ENCODE peak calls at places on chromosomes 7 and 10, in nine cellular contexts. One of them, this sample, is unnamed.

GRCh38 chr10:89158446-89158845 is 48.7 kb downstream of the CH25H start:
- DNase-seq in cardiac fibroblast: no peak
- DNase-seq in GM13977: no peak
- DNase-seq in brain microvascular endothelial cell: no peak
- DNase-seq in HL-60: no peak
- DNase-seq in uterus: no peak
- DNase-seq in H9: no peak
- DNase-seq in transverse colon: no peak
- DNase-seq in endodermal cell: no peak
- DNase-seq in this sample: peak

GRCh38 chr10:73940634-73941221 is 29.8 kb downstream of the PLAU start:
- DNase-seq in endodermal cell: peak
- DNase-seq in brain microvascular endothelial cell: peak
- DNase-seq in HL-60: peak
- DNase-seq in transverse colon: peak
- DNase-seq in GM13977: peak
- DNase-seq in uterus: peak
- DNase-seq in cardiac fibroblast: peak
- DNase-seq in H9: peak
- DNase-seq in this sample: peak

GRCh38 chr7:23662124-23662982 is 17.6 kb upstream of the FAM221A start:
- DNase-seq in brain microvascular endothelial cell: no peak
- DNase-seq in H9: peak
- DNase-seq in endodermal cell: peak
- DNase-seq in transverse colon: no peak
- DNase-seq in HL-60: no peak
- DNase-seq in uterus: no peak
- DNase-seq in cardiac fibroblast: peak
- DNase-seq in GM13977: no peak
- DNase-seq in this sample: no peak

GRCh38 chr7:90455163-90456030 is 14.0 kb upstream of the PTTG1IP2 start:
- DNase-seq in endodermal cell: no peak
- DNase-seq in transverse colon: no peak
- DNase-seq in H9: no peak
- DNase-seq in GM13977: peak
- DNase-seq in uterus: no peak
- DNase-seq in HL-60: peak
- DNase-seq in cardiac fibroblast: peak
- DNase-seq in brain microvascular endothelial cell: peak
- DNase-seq in this sample: peak

GRCh38 chr7:42805601-42806000 is 106.3 kb downstream of the C7orf25 start:
- DNase-seq in HL-60: no peak
- DNase-seq in brain microvascular endothelial cell: no peak
- DNase-seq in transverse colon: no peak
- DNase-seq in cardiac fibroblast: no peak
- DNase-seq in GM13977: no peak
- DNase-seq in uterus: no peak
- DNase-seq in endodermal cell: no peak
- DNase-seq in H9: no peak
- DNase-seq in this sample: no peak

GRCh38 chr7:40306596-40306995 is 171.8 kb downstream of the SUGCT start:
- DNase-seq in H9: no peak
- DNase-seq in transverse colon: no peak
- DNase-seq in cardiac fibroblast: no peak
- DNase-seq in endodermal cell: no peak
- DNase-seq in uterus: no peak
- DNase-seq in HL-60: no peak
- DNase-seq in brain microvascular endothelial cell: peak
- DNase-seq in GM13977: no peak
- DNase-seq in this sample: peak

GRCh38 chr10:13340626-13341370 is 7.3 kb downstream of the SEPHS1 start:
- DNase-seq in H9: no peak
- DNase-seq in HL-60: no peak
- DNase-seq in cardiac fibroblast: no peak
- DNase-seq in uterus: no peak
- DNase-seq in brain microvascular endothelial cell: no peak
- DNase-seq in GM13977: peak
- DNase-seq in transverse colon: peak
- DNase-seq in endodermal cell: no peak
- DNase-seq in this sample: no peak

GRCh38 chr10:122725768-122726167 is 26.1 kb upstream of the C10orf120 start:
- DNase-seq in brain microvascular endothelial cell: no peak
- DNase-seq in GM13977: no peak
- DNase-seq in endodermal cell: peak
- DNase-seq in H9: peak
- DNase-seq in uterus: no peak
- DNase-seq in transverse colon: no peak
- DNase-seq in cardiac fibroblast: no peak
- DNase-seq in HL-60: no peak
- DNase-seq in this sample: no peak

GRCh38 chr10:112115781-112116385 is 67.7 kb downstream of the GPAM start:
- DNase-seq in uterus: no peak
- DNase-seq in H9: peak
- DNase-seq in endodermal cell: peak
- DNase-seq in GM13977: peak
- DNase-seq in cardiac fibroblast: peak
- DNase-seq in HL-60: peak
- DNase-seq in transverse colon: peak
- DNase-seq in brain microvascular endothelial cell: peak
- DNase-seq in this sample: peak

GRCh38 chr10:27998178-27998953 is 513 bp downstream of the ODAD2 start:
- DNase-seq in brain microvascular endothelial cell: peak
- DNase-seq in H9: peak
- DNase-seq in endodermal cell: peak
- DNase-seq in cardiac fibroblast: peak
- DNase-seq in transverse colon: peak
- DNase-seq in GM13977: no peak
- DNase-seq in HL-60: no peak
- DNase-seq in uterus: no peak
- DNase-seq in this sample: no peak

GRCh38 chr7:158317238-158318205 is 270.1 kb downstream of the PTPRN2 start:
- DNase-seq in uterus: no peak
- DNase-seq in transverse colon: no peak
- DNase-seq in H9: peak
- DNase-seq in GM13977: no peak
- DNase-seq in HL-60: no peak
- DNase-seq in brain microvascular endothelial cell: no peak
- DNase-seq in endodermal cell: peak
- DNase-seq in cardiac fibroblast: no peak
- DNase-seq in this sample: no peak

GRCh38 chr10:93992400-93993030 is 1.2 kb upstream of the PLCE1 start:
- DNase-seq in brain microvascular endothelial cell: no peak
- DNase-seq in uterus: no peak
- DNase-seq in GM13977: no peak
- DNase-seq in endodermal cell: peak
- DNase-seq in H9: no peak
- DNase-seq in cardiac fibroblast: peak
- DNase-seq in transverse colon: no peak
- DNase-seq in HL-60: no peak
- DNase-seq in this sample: peak

GRCh38 chr10:42242135-42242805 is 396.1 kb downstream of the ZNF33B start:
- DNase-seq in HL-60: peak
- DNase-seq in transverse colon: no peak
- DNase-seq in endodermal cell: no peak
- DNase-seq in uterus: no peak
- DNase-seq in GM13977: peak
- DNase-seq in cardiac fibroblast: no peak
- DNase-seq in brain microvascular endothelial cell: no peak
- DNase-seq in H9: no peak
- DNase-seq in this sample: no peak

GRCh38 chr10:79142522-79143309 is 74.0 kb downstream of the ZMIZ1 start:
- DNase-seq in H9: no peak
- DNase-seq in transverse colon: no peak
- DNase-seq in brain microvascular endothelial cell: no peak
- DNase-seq in GM13977: no peak
- DNase-seq in cardiac fibroblast: no peak
- DNase-seq in HL-60: no peak
- DNase-seq in uterus: no peak
- DNase-seq in endodermal cell: peak
- DNase-seq in this sample: no peak

GRCh38 chr10:124802313-124802675 is 675 bp downstream of the ABRAXAS2 start:
- DNase-seq in cardiac fibroblast: no peak
- DNase-seq in HL-60: peak
- DNase-seq in transverse colon: no peak
- DNase-seq in GM13977: peak
- DNase-seq in endodermal cell: no peak
- DNase-seq in brain microvascular endothelial cell: no peak
- DNase-seq in H9: no peak
- DNase-seq in uterus: no peak
- DNase-seq in this sample: no peak

GRCh38 chr7:95520136-95520535 is 34.4 kb downstream of the ASB4 start:
- DNase-seq in H9: no peak
- DNase-seq in cardiac fibroblast: no peak
- DNase-seq in uterus: no peak
- DNase-seq in HL-60: no peak
- DNase-seq in transverse colon: no peak
- DNase-seq in GM13977: no peak
- DNase-seq in brain microvascular endothelial cell: no peak
- DNase-seq in endodermal cell: no peak
- DNase-seq in this sample: no peak

GRCh38 chr7:96920064-96920463 is 85.3 kb upstream of the DLX6 start:
- DNase-seq in cardiac fibroblast: no peak
- DNase-seq in GM13977: no peak
- DNase-seq in brain microvascular endothelial cell: no peak
- DNase-seq in transverse colon: no peak
- DNase-seq in HL-60: no peak
- DNase-seq in H9: no peak
- DNase-seq in endodermal cell: no peak
- DNase-seq in uterus: no peak
- DNase-seq in this sample: no peak
- TF ChIP-seq CTCF in cardiac fibroblast: no peak
- TF ChIP-seq CTCF in GM13977: no peak
- TF ChIP-seq CTCF in brain microvascular endothelial cell: no peak
- TF ChIP-seq CTCF in transverse colon: no peak
- TF ChIP-seq CTCF in HL-60: no peak
- TF ChIP-seq CTCF in H9: no peak
- TF ChIP-seq CTCF in endodermal cell: no peak
- TF ChIP-seq CTCF in uterus: no peak
- TF ChIP-seq CTCF in this sample: no peak

GRCh38 chr7:51223505-51223904 is 93.1 kb downstream of the COBL start:
- DNase-seq in H9: no peak
- DNase-seq in uterus: no peak
- DNase-seq in GM13977: no peak
- DNase-seq in endodermal cell: no peak
- DNase-seq in HL-60: no peak
- DNase-seq in cardiac fibroblast: no peak
- DNase-seq in transverse colon: no peak
- DNase-seq in brain microvascular endothelial cell: no peak
- DNase-seq in this sample: no peak

GRCh38 chr7:51226916-51227535 is 89.6 kb downstream of the COBL start:
- DNase-seq in brain microvascular endothelial cell: no peak
- DNase-seq in HL-60: no peak
- DNase-seq in transverse colon: no peak
- DNase-seq in H9: no peak
- DNase-seq in cardiac fibroblast: no peak
- DNase-seq in GM13977: no peak
- DNase-seq in endodermal cell: no peak
- DNase-seq in uterus: no peak
- DNase-seq in this sample: no peak

GRCh38 chr7:51226042-51226755 is 90.4 kb downstream of the COBL start:
- DNase-seq in cardiac fibroblast: no peak
- DNase-seq in brain microvascular endothelial cell: no peak
- DNase-seq in HL-60: no peak
- DNase-seq in uterus: no peak
- DNase-seq in GM13977: no peak
- DNase-seq in transverse colon: no peak
- DNase-seq in endodermal cell: no peak
- DNase-seq in H9: no peak
- DNase-seq in this sample: peak

GRCh38 chr7:51222916-51223315 is 93.7 kb downstream of the COBL start:
- DNase-seq in brain microvascular endothelial cell: no peak
- DNase-seq in transverse colon: no peak
- DNase-seq in endodermal cell: no peak
- DNase-seq in HL-60: no peak
- DNase-seq in cardiac fibroblast: no peak
- DNase-seq in GM13977: no peak
- DNase-seq in uterus: no peak
- DNase-seq in H9: peak
- DNase-seq in this sample: no peak

DNA sequence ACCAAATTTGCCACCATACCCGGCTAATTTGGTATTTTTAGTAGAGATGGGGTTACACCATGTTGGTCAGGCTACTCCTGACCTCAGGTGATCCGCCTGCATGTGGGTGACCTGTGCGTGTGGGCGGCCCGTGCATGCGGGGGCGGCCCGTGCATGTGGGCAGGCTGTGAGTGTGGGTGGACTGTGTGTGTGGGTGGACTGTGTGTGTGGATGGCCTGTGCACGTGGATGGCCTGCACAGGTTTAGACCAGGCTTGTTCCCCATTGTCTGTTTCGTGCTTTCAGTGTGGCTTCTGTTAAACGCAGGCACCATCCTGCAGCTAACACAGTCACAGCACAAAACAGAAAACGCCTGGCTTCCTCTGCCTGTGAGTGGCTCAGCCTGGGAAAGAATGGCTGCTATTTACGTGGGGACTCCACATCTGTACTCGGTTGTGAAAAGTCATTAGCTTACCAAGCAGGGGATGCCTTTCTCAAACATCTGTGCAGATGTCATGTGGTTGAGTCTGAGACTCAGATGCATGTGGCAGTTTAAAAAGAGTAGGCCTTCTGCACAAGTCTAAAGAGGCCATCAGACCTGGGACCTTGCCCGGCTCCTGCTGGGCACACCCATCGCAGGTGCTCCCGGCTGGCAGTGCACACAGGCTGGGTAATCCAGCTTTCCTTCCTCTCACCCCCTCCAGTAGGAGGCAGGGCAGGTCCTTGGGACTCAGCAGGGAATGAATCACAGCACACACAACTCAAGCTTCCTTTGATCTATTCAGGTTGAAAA is 91.6 kb downstream of the COBL start:
- DNase-seq in H9: peak
- DNase-seq in GM13977: no peak
- DNase-seq in uterus: no peak
- DNase-seq in brain microvascular endothelial cell: no peak
- DNase-seq in transverse colon: peak
- DNase-seq in endodermal cell: peak
- DNase-seq in HL-60: no peak
- DNase-seq in cardiac fibroblast: no peak
- DNase-seq in this sample: peak
- TF ChIP-seq CTCF in H9: peak
- TF ChIP-seq CTCF in GM13977: no peak
- TF ChIP-seq CTCF in uterus: no peak
- TF ChIP-seq CTCF in brain microvascular endothelial cell: peak
- TF ChIP-seq CTCF in transverse colon: peak
- TF ChIP-seq CTCF in endodermal cell: peak
- TF ChIP-seq CTCF in HL-60: no peak
- TF ChIP-seq CTCF in cardiac fibroblast: peak
- TF ChIP-seq CTCF in this sample: no peak

GRCh38 chr10:12180221-12180974 is 15.3 kb downstream of the NUDT5 start:
- DNase-seq in cardiac fibroblast: no peak
- DNase-seq in H9: peak
- DNase-seq in uterus: no peak
- DNase-seq in HL-60: no peak
- DNase-seq in transverse colon: no peak
- DNase-seq in GM13977: no peak
- DNase-seq in endodermal cell: peak
- DNase-seq in brain microvascular endothelial cell: no peak
- DNase-seq in this sample: no peak
- TF ChIP-seq CTCF in cardiac fibroblast: no peak
- TF ChIP-seq CTCF in H9: peak
- TF ChIP-seq CTCF in uterus: no peak
- TF ChIP-seq CTCF in HL-60: no peak
- TF ChIP-seq CTCF in transverse colon: no peak
- TF ChIP-seq CTCF in GM13977: no peak
- TF ChIP-seq CTCF in endodermal cell: peak
- TF ChIP-seq CTCF in brain microvascular endothelial cell: peak
- TF ChIP-seq CTCF in this sample: no peak

GRCh38 chr7:98998821-98999725 is 120.7 kb downstream of the TRRAP start:
- DNase-seq in HL-60: no peak
- DNase-seq in brain microvascular endothelial cell: no peak
- DNase-seq in cardiac fibroblast: no peak
- DNase-seq in uterus: no peak
- DNase-seq in H9: no peak
- DNase-seq in GM13977: no peak
- DNase-seq in endodermal cell: peak
- DNase-seq in transverse colon: no peak
- DNase-seq in this sample: peak
- TF ChIP-seq CTCF in HL-60: no peak
- TF ChIP-seq CTCF in brain microvascular endothelial cell: no peak
- TF ChIP-seq CTCF in cardiac fibroblast: no peak
- TF ChIP-seq CTCF in uterus: no peak
- TF ChIP-seq CTCF in H9: no peak
- TF ChIP-seq CTCF in GM13977: no peak
- TF ChIP-seq CTCF in endodermal cell: no peak
- TF ChIP-seq CTCF in transverse colon: no peak
- TF ChIP-seq CTCF in this sample: no peak